ENCODE peak calls at places on chromosomes 6 and 20, in eight cellular contexts. O is HepG2, F is IMR-90, W is left lung, T is GM23338, D is esophagus muscularis mucosa, J is suprapubic skin, E is psoas muscle. M is an unnamed sample.

GRCh38 chr6:31332637-31333602 is 24.1 kb downstream of the HLA-B start:
- DNase-seq in O (no peak), F (no peak), W (no peak), T (no peak), D (no peak), J (no peak), E (no peak), M (no peak)

GRCh38 chr6:144064831-144065668 is 30.3 kb downstream of the SF3B5 start:
- DNase-seq in O (no peak), F (no peak), W (no peak), T (peak), D (no peak), J (no peak), E (no peak), M (no peak)

GRCh38 chr6:63307581-63308246 is 12.1 kb downstream of the LGSN start:
- DNase-seq in O (peak), F (peak), W (no peak), T (peak), D (no peak), J (no peak), E (no peak), M (no peak)

GRCh38 chr6:152973916-152974315 is 8.9 kb downstream of the FBXO5 start:
- DNase-seq in O (no peak), F (no peak), W (no peak), T (no peak), D (no peak), J (no peak), E (no peak), M (no peak)

GRCh38 chr6:14502551-14502950 is 385.0 kb downstream of the CD83 start:
- DNase-seq in O (no peak), F (peak), W (no peak), T (no peak), D (peak), J (no peak), E (no peak), M (no peak)

GRCh38 chr6:43860285-43860684 is 90.3 kb downstream of the VEGFA start:
- DNase-seq in O (no peak), F (peak), W (no peak), T (no peak), D (no peak), J (no peak), E (peak), M (no peak)

GRCh38 chr6:68343901-68344300 is 291.2 kb upstream of the ADGRB3 start:
- DNase-seq in O (peak), F (peak), W (no peak), T (peak), D (no peak), J (no peak), E (no peak), M (no peak)

GRCh38 chr6:28977351-28978136 is 27.6 kb downstream of the ZNF311 start:
- DNase-seq in O (no peak), F (peak), W (peak), T (peak), D (no peak), J (no peak), E (peak), M (no peak)

GRCh38 chr6:113671440-113671839 is 185.7 kb upstream of the MARCKS start:
- DNase-seq in O (no peak), F (peak), W (no peak), T (no peak), D (no peak), J (no peak), E (no peak), M (no peak)

GRCh38 chr6:20096506-20096905 is 115.8 kb downstream of the MBOAT1 start:
- DNase-seq in O (no peak), F (no peak), W (no peak), T (no peak), D (no peak), J (no peak), E (no peak), M (no peak)

GRCh38 chr6:27956941-27957340 is at the start of gene OR2B6:
- DNase-seq in O (no peak), F (no peak), W (no peak), T (no peak), D (no peak), J (no peak), E (no peak), M (no peak)

GRCh38 chr20:49725694-49726093 is 12.0 kb upstream of the B4GALT5 start:
- DNase-seq in O (no peak), F (no peak), W (no peak), T (peak), D (no peak), J (no peak), E (no peak), M (no peak)

GRCh38 chr20:21270806-21271205 is 32.3 kb upstream of the XRN2 start:
- DNase-seq in O (no peak), F (no peak), W (no peak), T (no peak), D (no peak), J (no peak), E (no peak), M (no peak)

GRCh38 chr6:106974999-106975698 is 620 bp upstream of the CD24 start:
- DNase-seq in O (no peak), F (no peak), W (peak), T (peak), D (no peak), J (no peak), E (peak), M (no peak)

GRCh38 chr6:12875061-12875460 is 158.5 kb downstream of the PHACTR1 start:
- DNase-seq in O (no peak), F (no peak), W (no peak), T (no peak), D (no peak), J (no peak), E (no peak), M (no peak)

GRCh38 chr6:53987527-53987888 is 123.7 kb upstream of the MLIP start:
- DNase-seq in O (no peak), F (no peak), W (no peak), T (no peak), D (no peak), J (no peak), E (no peak), M (no peak)

GRCh38 chr20:5222919-5223634 is 93.7 kb downstream of the PROKR2 start:
- DNase-seq in O (peak), F (peak), W (no peak), T (peak), D (no peak), J (no peak), E (peak), M (no peak)

GRCh38 chr6:143805832-143806281 is 37.3 kb upstream of the LTV1 start:
- DNase-seq in O (no peak), F (peak), W (no peak), T (no peak), D (no peak), J (no peak), E (no peak), M (no peak)

GRCh38 chr6:123771126-123771525 is 32.5 kb upstream of the NKAIN2 start:
- DNase-seq in O (no peak), F (no peak), W (no peak), T (no peak), D (no peak), J (no peak), E (no peak), M (no peak)

GRCh38 chr6:70289299-70289698 is 13.6 kb downstream of the COL9A1 start:
- DNase-seq in O (peak), F (no peak), W (no peak), T (peak), D (no peak), J (no peak), E (no peak), M (no peak)

GRCh38 chr6:112298021-112298745 is 43.8 kb upstream of the LAMA4 start:
- DNase-seq in O (no peak), F (peak), W (no peak), T (no peak), D (no peak), J (no peak), E (no peak), M (no peak)

GRCh38 chr6:85798934-85799490 is 156.3 kb upstream of the SYNCRIP start:
- DNase-seq in O (no peak), F (no peak), W (no peak), T (peak), D (no peak), J (no peak), E (no peak), M (no peak)

GRCh38 chr20:3313681-3314080 is 74.7 kb upstream of the SLC4A11 start:
- DNase-seq in O (no peak), F (no peak), W (no peak), T (no peak), D (no peak), J (no peak), E (no peak), M (no peak)
- TF ChIP-seq CTCF in O (no peak), F (no peak), W (no peak), T (no peak), D (no peak), J (no peak), E (no peak), M (no peak)

GRCh38 chr6:35214869-35215664 is 1.3 kb downstream of the SCUBE3 start:
- DNase-seq in O (no peak), F (peak), W (no peak), T (peak), D (no peak), J (no peak), E (no peak), M (no peak)
- H3K4me3 ChIP-seq in O (no peak), F (peak), W (no peak), T (peak), D (peak), J (peak), E (peak), M (peak)

GRCh38 chr6:110180228-110181008 is at the start of gene CDC40:
- DNase-seq in O (peak), F (no peak), W (peak), T (no peak), D (no peak), J (peak), E (peak), M (peak)

GRCh38 chr6:110181131-110182027 is 1.2 kb downstream of the CDC40 start:
- DNase-seq in O (no peak), F (peak), W (no peak), T (no peak), D (no peak), J (no peak), E (no peak), M (no peak)

GRCh38 chr6:110178626-110179405 is 654 bp downstream of the WASF1 start:
- DNase-seq in O (peak), F (peak), W (peak), T (peak), D (no peak), J (peak), E (peak), M (peak)

GRCh38 chr6:110183292-110183691 is 3.1 kb downstream of the CDC40 start:
- DNase-seq in O (no peak), F (no peak), W (no peak), T (no peak), D (no peak), J (no peak), E (no peak), M (no peak)

GRCh38 chr6:110179406-110180227 is at the start of gene WASF1:
- DNase-seq in O (peak), F (peak), W (peak), T (peak), D (peak), J (peak), E (peak), M (peak)
- TF ChIP-seq CTCF in O (peak), F (no peak), W (no peak), T (no peak), D (peak), J (no peak), E (no peak), M (no peak)

GRCh38 chr20:63359937-63360849 is 956 bp downstream of the CHRNA4 start:
- DNase-seq in O (no peak), F (no peak), W (peak), T (peak), D (no peak), J (no peak), E (no peak), M (no peak)
- H3K4me3 ChIP-seq in O (no peak), F (no peak), W (no peak), T (peak), D (no peak), J (peak), E (no peak), M (peak)

DNA sequence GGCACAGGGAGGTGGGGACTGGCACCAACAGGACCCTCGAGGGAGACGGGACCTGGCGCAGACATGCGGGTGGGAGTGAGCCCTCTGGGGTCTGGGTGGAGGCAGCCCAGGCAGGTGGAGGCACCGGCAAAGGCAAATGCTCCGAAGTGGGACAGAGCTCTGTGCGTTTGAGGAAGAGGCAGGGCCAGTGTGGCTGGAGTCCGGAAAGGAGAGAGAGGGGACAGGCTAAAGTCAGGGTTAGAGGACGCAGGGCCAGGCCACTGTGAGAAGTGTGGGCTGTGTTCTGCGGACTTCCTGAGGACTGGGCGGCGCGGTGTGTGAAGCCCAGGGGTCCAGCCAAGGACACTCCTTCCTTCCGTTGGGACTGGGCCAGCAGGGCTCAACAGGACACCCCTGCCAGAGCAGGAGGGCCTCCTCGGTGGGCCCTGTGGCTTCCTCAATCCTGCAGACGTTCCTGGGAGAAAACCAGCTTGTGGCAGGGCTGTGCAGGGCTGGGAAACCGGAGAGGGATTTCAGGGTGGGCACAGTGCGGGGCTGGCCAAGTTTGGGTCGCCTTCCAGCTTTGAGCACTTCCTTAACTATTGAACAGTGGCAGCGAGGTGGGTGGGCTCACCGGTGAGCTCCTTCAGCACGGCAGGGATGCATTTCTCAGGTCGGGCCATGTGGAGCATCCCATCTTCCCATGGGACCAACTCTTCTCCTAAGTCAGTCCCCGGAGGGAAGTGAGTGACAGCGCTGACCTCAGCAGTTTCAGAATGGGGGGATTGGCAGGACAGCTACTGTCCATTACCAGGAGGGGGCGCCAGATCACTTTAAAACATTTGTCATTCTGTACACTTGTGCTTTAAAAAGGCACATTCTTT is 22.5 kb downstream of the MOCS3 start:
- DNase-seq in O (peak), F (peak), W (no peak), T (peak), D (no peak), J (no peak), E (no peak), M (no peak)
- TF ChIP-seq CTCF in O (peak), F (peak), W (peak), T (peak), D (peak), J (peak), E (peak), M (peak)

DNA sequence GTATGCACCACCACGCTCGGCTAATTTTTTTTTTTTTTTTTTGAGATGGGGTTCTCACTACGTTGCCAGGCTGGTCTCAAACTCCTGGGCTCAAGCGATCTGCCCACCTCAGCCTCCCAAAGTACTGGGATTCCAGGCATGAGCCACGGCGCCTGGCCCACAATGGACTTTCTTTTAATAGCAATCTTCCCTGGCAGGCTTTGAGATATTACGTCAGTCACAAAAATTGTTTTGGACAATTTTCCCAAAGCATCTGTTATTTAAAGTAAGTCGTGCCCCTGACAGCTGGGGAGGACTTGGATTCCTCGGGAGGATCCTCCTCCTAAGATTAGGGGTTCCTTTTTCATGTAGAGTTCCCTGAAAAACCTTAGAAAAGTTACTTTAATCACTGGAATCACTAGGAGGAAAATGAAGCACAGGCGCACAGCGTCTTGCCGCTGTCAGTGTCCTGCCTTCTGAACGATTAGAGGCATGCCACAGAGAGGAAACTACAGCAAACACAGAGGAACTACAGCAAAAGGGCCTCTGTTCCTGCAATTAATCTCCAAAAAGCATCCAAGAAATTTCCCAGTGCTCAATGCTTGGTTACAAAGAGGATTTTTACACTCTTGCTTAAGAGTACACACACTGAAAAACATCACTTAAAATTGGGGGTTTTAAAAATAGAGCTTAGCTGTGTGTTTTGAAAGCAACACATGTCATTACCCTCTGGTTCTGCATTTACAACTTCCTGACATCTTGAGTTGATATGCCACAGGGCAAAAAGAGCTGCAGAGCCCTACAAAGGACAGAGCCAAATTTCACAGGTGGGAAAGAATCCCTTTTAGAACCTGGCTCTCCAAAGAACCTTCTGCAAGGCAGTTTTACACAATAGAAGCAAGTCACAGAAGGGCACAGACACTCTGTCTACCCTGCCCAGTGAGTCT is 4.5 kb downstream of the ACSS1 start:
- DNase-seq in O (no peak), F (peak), W (no peak), T (no peak), D (no peak), J (no peak), E (peak), M (peak)
- H3K4me3 ChIP-seq in O (no peak), F (no peak), W (no peak), T (no peak), D (peak), J (no peak), E (peak), M (peak)

DNA sequence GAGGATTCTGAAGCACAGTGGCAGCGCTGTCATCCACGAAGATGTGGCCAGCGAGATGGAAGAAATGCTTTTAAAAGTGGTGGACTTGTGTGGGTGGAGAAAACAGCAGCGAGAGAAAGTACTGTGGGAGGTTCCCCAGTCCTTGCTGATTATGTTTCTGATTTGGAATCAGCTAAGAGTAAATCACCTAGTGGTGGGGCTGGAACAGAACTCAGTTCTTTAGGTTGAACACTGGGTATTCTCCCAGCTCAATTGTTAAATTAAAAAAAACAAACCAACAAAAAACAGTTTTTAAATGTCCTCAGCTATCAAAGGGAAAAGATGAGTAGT is 515 bp upstream of the ZNF322 start:
- DNase-seq in O (peak), F (peak), W (no peak), T (peak), D (peak), J (no peak), E (no peak), M (no peak)
- TF ChIP-seq CTCF in O (no peak), F (no peak), W (peak), T (peak), D (no peak), J (no peak), E (peak), M (no peak)

GRCh38 chr6:33732385-33732784 is 14.3 kb downstream of the IP6K3 start:
- DNase-seq in O (no peak), F (no peak), W (no peak), T (no peak), D (no peak), J (no peak), E (peak), M (no peak)

GRCh38 chr6:33730611-33731010 is 16.1 kb downstream of the IP6K3 start:
- DNase-seq in O (no peak), F (no peak), W (no peak), T (no peak), D (no peak), J (no peak), E (peak), M (no peak)

GRCh38 chr6:33731751-33732282 is 14.9 kb downstream of the IP6K3 start:
- DNase-seq in O (no peak), F (no peak), W (no peak), T (no peak), D (no peak), J (no peak), E (peak), M (no peak)

GRCh38 chr6:33732819-33733218 is 13.9 kb downstream of the IP6K3 start:
- DNase-seq in O (no peak), F (peak), W (no peak), T (no peak), D (no peak), J (no peak), E (peak), M (no peak)

DNA sequence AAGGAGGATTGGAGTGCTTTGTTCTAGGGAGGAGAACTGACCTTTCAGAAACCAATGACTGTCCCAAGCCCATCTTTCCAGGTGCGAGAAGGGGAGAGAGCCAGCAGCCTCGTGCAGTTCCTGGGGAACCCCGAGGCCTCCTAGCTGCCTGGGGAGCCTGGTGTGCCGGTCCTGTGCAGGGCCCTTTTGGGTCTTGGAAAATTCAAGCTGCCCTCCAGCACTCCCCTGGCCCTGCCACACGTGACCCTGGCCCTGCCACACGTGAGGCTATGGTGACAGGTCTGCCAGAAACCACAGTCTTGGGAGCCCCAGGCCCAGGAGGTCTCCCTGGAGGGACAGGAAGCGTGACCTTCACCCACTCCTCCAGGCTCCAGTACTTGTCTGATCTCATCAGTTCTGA is 15.7 kb downstream of the IP6K3 start:
- DNase-seq in O (no peak), F (no peak), W (no peak), T (no peak), D (no peak), J (no peak), E (peak), M (no peak)
- H3K4me3 ChIP-seq in O (no peak), F (no peak), W (no peak), T (no peak), D (no peak), J (no peak), E (peak), M (no peak)

GRCh38 chr6:169172946-169173345 is 80.7 kb downstream of the THBS2 start:
- DNase-seq in O (no peak), F (no peak), W (no peak), T (no peak), D (peak), J (no peak), E (no peak), M (peak)
- TF ChIP-seq CTCF in O (no peak), F (no peak), W (no peak), T (no peak), D (no peak), J (no peak), E (no peak), M (no peak)

M was measured in coronary artery.